ENCODE peak calls at places on chromosomes 3 and 15, in ten cellular contexts. S is neuronal stem cell, I is heart right ventricle, Y is AG04450, O is psoas muscle, U is endodermal cell, N is thoracic aorta, V is left ventricle myocardium inferior, M is body of pancreas, B is right cardiac atrium. G is an unnamed sample. For H3K9me3, the result is how much of the 10 kb centered on the place peaks cover.

GRCh38 chr3:15478300-15478979 is 43.1 kb downstream of the COLQ start:
- DNase-seq in S (no peak), I (no peak), Y (no peak), O (no peak), U (no peak), N (no peak), V (no peak), M (peak), B (no peak), G (no peak)

GRCh38 chr15:70264014-70264492 is 166.3 kb upstream of the TLE3 start:
- DNase-seq in S (no peak), I (no peak), Y (no peak), O (peak), U (no peak), N (no peak), V (no peak), M (no peak), B (no peak), G (no peak)

GRCh38 chr3:30232546-30232945 is 373.9 kb upstream of the TGFBR2 start:
- DNase-seq in S (no peak), I (no peak), Y (no peak), O (no peak), U (no peak), N (no peak), V (no peak), M (no peak), B (no peak), G (no peak)

GRCh38 chr3:81195483-81195882 is 566.0 kb downstream of the GBE1 start:
- DNase-seq in S (no peak), I (no peak), Y (no peak), O (no peak), U (no peak), N (no peak), V (no peak), M (no peak), B (no peak), G (no peak)

GRCh38 chr3:88203537-88204143 is 53.9 kb downstream of the C3orf38 start:
- DNase-seq in S (peak), I (peak), Y (peak), O (peak), U (peak), N (no peak), V (peak), M (peak), B (peak), G (no peak)

GRCh38 chr15:48984811-48985352 is 21.2 kb upstream of the SHC4 start:
- DNase-seq in S (no peak), I (no peak), Y (no peak), O (no peak), U (no peak), N (no peak), V (no peak), M (no peak), B (no peak), G (no peak)

GRCh38 chr15:51782357-51782896 is 31.0 kb downstream of the TMOD2 start:
- DNase-seq in S (no peak), I (no peak), Y (no peak), O (no peak), U (no peak), N (no peak), V (no peak), M (no peak), B (no peak), G (no peak)

GRCh38 chr15:92011611-92012367 is 158.3 kb downstream of the SLCO3A1 start:
- DNase-seq in S (no peak), I (peak), Y (no peak), O (no peak), U (peak), N (peak), V (no peak), M (no peak), B (no peak), G (no peak)

GRCh38 chr3:70885636-70886035 is 573.2 kb upstream of the MDFIC2 start:
- DNase-seq in S (no peak), I (no peak), Y (no peak), O (no peak), U (peak), N (no peak), V (no peak), M (no peak), B (no peak), G (no peak)

GRCh38 chr3:58107597-58107996 is 99.4 kb downstream of the FLNB start:
- DNase-seq in S (no peak), I (no peak), Y (no peak), O (no peak), U (no peak), N (no peak), V (no peak), M (no peak), B (no peak), G (no peak)

GRCh38 chr3:58116161-58116955 is 94.4 kb downstream of the DNASE1L3 start:
- DNase-seq in S (no peak), I (no peak), Y (no peak), O (no peak), U (no peak), N (no peak), V (no peak), M (no peak), B (no peak), G (no peak)

GRCh38 chr3:58111513-58112184 is 99.1 kb downstream of the DNASE1L3 start:
- DNase-seq in S (no peak), I (no peak), Y (no peak), O (no peak), U (no peak), N (no peak), V (no peak), M (peak), B (no peak), G (no peak)

GRCh38 chr3:58109752-58110151 is 101.0 kb downstream of the DNASE1L3 start:
- DNase-seq in S (no peak), I (no peak), Y (no peak), O (no peak), U (no peak), N (no peak), V (no peak), M (no peak), B (no peak), G (no peak)

GRCh38 chr3:58112185-58112535 is 98.6 kb downstream of the DNASE1L3 start:
- DNase-seq in S (no peak), I (no peak), Y (no peak), O (no peak), U (no peak), N (no peak), V (no peak), M (no peak), B (no peak), G (no peak)
- H3K27ac ChIP-seq in S (no peak), I (no peak), Y (no peak), O (no peak), U (no peak), N (no peak), V (no peak), M (peak), B (no peak), G (no peak)

GRCh38 chr3:17752851-17753250 is 10.4 kb upstream of the TBC1D5 start:
- DNase-seq in S (no peak), I (no peak), Y (no peak), O (no peak), U (no peak), N (no peak), V (no peak), M (no peak), B (no peak), G (no peak)
- H3K4me3 ChIP-seq in S (no peak), I (no peak), Y (no peak), O (no peak), U (no peak), N (no peak), V (no peak), M (no peak), B (no peak), G (no peak)

GRCh38 chr15:25065876-25066275 is 111.1 kb downstream of the SNRPN start:
- DNase-seq in S (no peak), I (no peak), Y (no peak), O (no peak), U (no peak), N (no peak), V (no peak), M (no peak), B (no peak), G (no peak)
- H3K9me3 ChIP-seq in S (half or more), I (half or more), Y (half or more), O (half or more), U (half or more), N (half or more), V (half or more), M (half or more), B (half or more), G (half or more)

GRCh38 chr3:129599073-129599472 is 7.4 kb downstream of the PLXND1 start:
- DNase-seq in S (no peak), I (no peak), Y (no peak), O (no peak), U (no peak), N (no peak), V (no peak), M (no peak), B (peak), G (no peak)
- H3K27ac ChIP-seq in S (no peak), I (peak), Y (peak), O (peak), U (no peak), N (no peak), V (peak), M (no peak), B (peak), G (peak)

GRCh38 chr3:12830785-12831581 is 10.4 kb downstream of the RPL32 start:
- DNase-seq in S (no peak), I (no peak), Y (no peak), O (no peak), U (no peak), N (no peak), V (no peak), M (no peak), B (no peak), G (no peak)

GRCh38 chr3:12829404-12829803 is 12.0 kb downstream of the RPL32 start:
- DNase-seq in S (no peak), I (no peak), Y (no peak), O (no peak), U (no peak), N (no peak), V (no peak), M (no peak), B (no peak), G (no peak)

GRCh38 chr3:12831582-12831866 is 9.8 kb downstream of the RPL32 start:
- DNase-seq in S (no peak), I (no peak), Y (no peak), O (no peak), U (no peak), N (no peak), V (no peak), M (no peak), B (no peak), G (no peak)

GRCh38 chr3:12829886-12830784 is 11.2 kb downstream of the RPL32 start:
- DNase-seq in S (no peak), I (no peak), Y (no peak), O (no peak), U (peak), N (no peak), V (no peak), M (no peak), B (no peak), G (no peak)

GRCh38 chr3:12828751-12829150 is 12.6 kb downstream of the RPL32 start:
- DNase-seq in S (no peak), I (no peak), Y (no peak), O (no peak), U (no peak), N (no peak), V (no peak), M (no peak), B (no peak), G (no peak)
- H3K4me3 ChIP-seq in S (no peak), I (no peak), Y (no peak), O (no peak), U (no peak), N (no peak), V (no peak), M (no peak), B (no peak), G (no peak)

GRCh38 chr3:197248341-197248740 is 50.1 kb downstream of the DLG1 start:
- DNase-seq in S (no peak), I (no peak), Y (no peak), O (no peak), U (no peak), N (no peak), V (no peak), M (no peak), B (no peak), G (no peak)
- H3K9me3 ChIP-seq in S (half or more), I (under half), Y (under half), O (under half), U (half or more), N (under half), V (under half), M (under half), B (under half), G (under half)